ENCODE peak calls at places on chromosomes 3 and 15, in six cellular contexts. G is K562, M is upper lobe of left lung, U is HCT116, B is HepG2, J is GM12878. E is an unnamed sample.

GRCh38 chr3:88075061-88075460 is 16.0 kb downstream of the ZNF654 start:
- ATAC-seq in G (peak; percentile 58), M (no peak), U (no peak), B (no peak), J (peak; percentile 53), E (no peak)

GRCh38 chr15:74290645-74291044 is 54.5 kb downstream of the CCDC33 start:
- ATAC-seq in G (no peak), M (no peak), U (no peak), B (no peak), J (peak; percentile 51), E (no peak)

GRCh38 chr3:155024006-155024638 is 56.0 kb upstream of the MME start:
- ATAC-seq in G (peak; percentile 14), M (no peak), U (no peak), B (no peak), J (no peak), E (no peak)

GRCh38 chr15:70826634-70827033 is 27.3 kb downstream of the LARP6 start:
- ATAC-seq in G (no peak), M (no peak), U (peak; percentile 20), B (no peak), J (no peak), E (peak; percentile 91)

GRCh38 chr15:100879046-100879445 is 585 bp upstream of the ALDH1A3 start:
- ATAC-seq in G (no peak), M (no peak), U (peak; percentile 31), B (peak; percentile 34), J (no peak), E (peak; percentile 23)

GRCh38 chr3:176937546-176937945 is 259.7 kb downstream of the TBL1XR1 start:
- ATAC-seq in G (no peak), M (no peak), U (no peak), B (no peak), J (no peak), E (no peak)

GRCh38 chr15:90807074-90807646 is 61.2 kb upstream of the FURIN start:
- ATAC-seq in G (no peak), M (no peak), U (no peak), B (no peak), J (no peak), E (no peak)

GRCh38 chr3:182464513-182465145 is 328.7 kb upstream of the ATP11B start:
- ATAC-seq in G (no peak), M (no peak), U (no peak), B (peak; percentile 97), J (no peak), E (no peak)

GRCh38 chr3:189833996-189834395 is 202.8 kb downstream of the TP63 start:
- ATAC-seq in G (no peak), M (no peak), U (no peak), B (no peak), J (no peak), E (no peak)

GRCh38 chr3:149134560-149134959 is 5.1 kb downstream of the HPS3 start:
- ATAC-seq in G (no peak), M (no peak), U (no peak), B (no peak), J (no peak), E (no peak)

GRCh38 chr15:33581032-33581431 is 270.3 kb downstream of the RYR3 start:
- ATAC-seq in G (no peak), M (peak; percentile 81), U (no peak), B (no peak), J (no peak), E (no peak)

GRCh38 chr3:153052096-153052460 is 109.9 kb upstream of the RAP2B start:
- ATAC-seq in G (peak; percentile 92), M (no peak), U (peak; percentile 81), B (no peak), J (no peak), E (peak; percentile 83)

GRCh38 chr15:51181905-51182304 is 87.2 kb upstream of the TNFAIP8L3 start:
- ATAC-seq in G (no peak), M (no peak), U (no peak), B (no peak), J (no peak), E (no peak)

GRCh38 chr15:52427804-52428203 is 100.9 kb downstream of the MYO5A start:
- ATAC-seq in G (no peak), M (no peak), U (peak; percentile 55), B (no peak), J (peak; percentile 81), E (no peak)

GRCh38 chr3:31924628-31925270 is 56.3 kb downstream of the OSBPL10 start:
- ATAC-seq in G (no peak), M (no peak), U (no peak), B (no peak), J (no peak), E (no peak)

GRCh38 chr3:74349035-74349434 is 265.4 kb downstream of the CNTN3 start:
- ATAC-seq in G (no peak), M (no peak), U (no peak), B (no peak), J (no peak), E (no peak)

GRCh38 chr3:31196881-31197364 is 302.5 kb upstream of the GADL1 start:
- ATAC-seq in G (no peak), M (peak; percentile 76), U (no peak), B (no peak), J (no peak), E (peak; percentile 77)

GRCh38 chr3:188712257-188712924 is 459.4 kb upstream of the TPRG1 start:
- ATAC-seq in G (no peak), M (peak; percentile 77), U (no peak), B (peak; percentile 100), J (no peak), E (peak; percentile 51)

GRCh38 chr3:195102609-195103467 is 168.1 kb downstream of the XXYLT1 start:
- ATAC-seq in G (peak; percentile 70), M (no peak), U (peak; percentile 52), B (no peak), J (no peak), E (no peak)

GRCh38 chr3:178181784-178182183 is 354.5 kb upstream of the KCNMB2 start:
- ATAC-seq in G (no peak), M (no peak), U (no peak), B (no peak), J (no peak), E (no peak)

GRCh38 chr3:185126201-185126600 is 26.7 kb downstream of the C3orf70 start:
- ATAC-seq in G (no peak), M (no peak), U (no peak), B (no peak), J (no peak), E (no peak)

GRCh38 chr15:63189955-63190691 is 717 bp downstream of the RAB8B start:
- ATAC-seq in G (peak; percentile 9), M (no peak), U (no peak), B (no peak), J (no peak), E (no peak)

GRCh38 chr15:63192604-63193206 is 3.3 kb downstream of the RAB8B start:
- ATAC-seq in G (no peak), M (no peak), U (no peak), B (no peak), J (peak; percentile 11), E (no peak)

GRCh38 chr15:63188937-63189871 is at the start of gene RAB8B:
- ATAC-seq in G (peak; percentile 93), M (peak; percentile 99), U (peak; percentile 99), B (peak; percentile 98), J (peak; percentile 83), E (peak; percentile 100)

GRCh38 chr15:63191895-63192603 is 2.6 kb downstream of the RAB8B start:
- ATAC-seq in G (peak; percentile 23), M (no peak), U (no peak), B (no peak), J (peak; percentile 53), E (no peak)

GRCh38 chr15:63190993-63191392 is 1.6 kb downstream of the RAB8B start:
- ATAC-seq in G (no peak), M (no peak), U (no peak), B (no peak), J (no peak), E (no peak)
- H3K4me3 ChIP-seq in G (peak overlapping the region; percentile 87), M (peak overlapping the region; percentile 95), U (no peak overlapping the region), B (no peak overlapping the region), J (peak overlapping the region; percentile 96), E (peak overlapping the region; percentile 84)

GRCh38 chr3:125990253-125990970 is 21.4 kb downstream of the ROPN1B start:
- ATAC-seq in G (peak; percentile 99), M (peak; percentile 94), U (peak; percentile 100), B (peak; percentile 99), J (peak; percentile 99), E (peak; percentile 100)
- TF ChIP-seq POLR2A in G (peak; percentile 46), M (no peak), U (no peak), B (peak; percentile 55), J (peak; percentile 72), E (peak; percentile 47)

GRCh38 chr15:41851167-41851523 is 12.5 kb downstream of the PLA2G4B start:
- ATAC-seq in G (no peak), M (no peak), U (no peak), B (peak; percentile 20), J (no peak), E (no peak)
- TF ChIP-seq POLR2AphosphoS5 in G (no peak), M (no peak), U (no peak), B (no peak), J (no peak), E (no peak)

GRCh38 chr3:25153130-25153529 is 274.9 kb upstream of the RARB start:
- ATAC-seq in G (no peak), M (no peak), U (no peak), B (no peak), J (no peak), E (no peak)

GRCh38 chr3:25153561-25153960 is 274.5 kb upstream of the RARB start:
- ATAC-seq in G (no peak), M (no peak), U (no peak), B (no peak), J (no peak), E (no peak)

GRCh38 chr3:25151497-25151896 is 276.6 kb upstream of the RARB start:
- ATAC-seq in G (no peak), M (peak; percentile 16), U (no peak), B (no peak), J (no peak), E (peak; percentile 65)

GRCh38 chr3:25156526-25157075 is 271.5 kb upstream of the RARB start:
- ATAC-seq in G (no peak), M (peak; percentile 66), U (no peak), B (no peak), J (no peak), E (peak; percentile 88)

GRCh38 chr3:25155696-25156471 is 272.2 kb upstream of the RARB start:
- ATAC-seq in G (no peak), M (no peak), U (no peak), B (no peak), J (no peak), E (no peak)
- H3K4me3 ChIP-seq in G (no peak overlapping the region), M (no peak overlapping the region), U (no peak overlapping the region), B (no peak overlapping the region), J (no peak overlapping the region), E (no peak overlapping the region)

GRCh38 chr3:172329070-172329469 is 119.2 kb downstream of the GHSR start:
- ATAC-seq in G (no peak), M (no peak), U (peak; percentile 53), B (no peak), J (no peak), E (no peak)
- TF ChIP-seq POLR2A in G (no peak), M (no peak), U (no peak), B (no peak), J (no peak), E (no peak)